ENCODE peak calls at places on chromosomes 1 and 21, in seven cellular contexts. One of them, this sample, is unnamed. For H3K9me3, the result is how much of the 10 kb centered on the place peaks cover.

GRCh38 chr1:106536741-106537140 is 519.7 kb upstream of the PRMT6 start:
- DNase-seq in colonic mucosa: no peak
- DNase-seq in tibial artery: no peak
- DNase-seq in RWPE2: no peak
- DNase-seq in Karpas-422: no peak
- DNase-seq in PC-9: no peak
- DNase-seq in uterus: no peak
- DNase-seq in this sample: no peak

GRCh38 chr1:208557695-208558094 is 313.5 kb upstream of the PLXNA2 start:
- DNase-seq in colonic mucosa: no peak
- DNase-seq in tibial artery: no peak
- DNase-seq in RWPE2: no peak
- DNase-seq in Karpas-422: no peak
- DNase-seq in PC-9: no peak
- DNase-seq in uterus: no peak
- DNase-seq in this sample: no peak

GRCh38 chr1:209038735-209039134 is 544.8 kb upstream of the CAMK1G start:
- DNase-seq in colonic mucosa: no peak
- DNase-seq in tibial artery: no peak
- DNase-seq in RWPE2: no peak
- DNase-seq in Karpas-422: no peak
- DNase-seq in PC-9: no peak
- DNase-seq in uterus: no peak
- DNase-seq in this sample: no peak

GRCh38 chr21:44845418-44846200 is 27.7 kb upstream of the SUMO3 start:
- DNase-seq in colonic mucosa: peak
- DNase-seq in tibial artery: peak
- DNase-seq in RWPE2: peak
- DNase-seq in Karpas-422: peak
- DNase-seq in PC-9: peak
- DNase-seq in uterus: peak
- DNase-seq in this sample: no peak

GRCh38 chr1:30469426-30469825 is 254.0 kb downstream of the MATN1 start:
- DNase-seq in colonic mucosa: no peak
- DNase-seq in tibial artery: peak
- DNase-seq in RWPE2: no peak
- DNase-seq in Karpas-422: no peak
- DNase-seq in PC-9: no peak
- DNase-seq in uterus: no peak
- DNase-seq in this sample: no peak

GRCh38 chr21:15159382-15160020 is 94.7 kb upstream of the NRIP1 start:
- DNase-seq in colonic mucosa: no peak
- DNase-seq in tibial artery: no peak
- DNase-seq in RWPE2: no peak
- DNase-seq in Karpas-422: no peak
- DNase-seq in PC-9: no peak
- DNase-seq in uterus: no peak
- DNase-seq in this sample: no peak

GRCh38 chr1:209651148-209651547 is 1.1 kb downstream of the LAMB3 start:
- DNase-seq in colonic mucosa: peak
- DNase-seq in tibial artery: peak
- DNase-seq in RWPE2: no peak
- DNase-seq in Karpas-422: peak
- DNase-seq in PC-9: peak
- DNase-seq in uterus: no peak
- DNase-seq in this sample: peak

GRCh38 chr1:30012455-30013440 is 710.6 kb downstream of the MATN1 start:
- DNase-seq in colonic mucosa: peak
- DNase-seq in tibial artery: peak
- DNase-seq in RWPE2: no peak
- DNase-seq in Karpas-422: no peak
- DNase-seq in PC-9: no peak
- DNase-seq in uterus: no peak
- DNase-seq in this sample: no peak

GRCh38 chr1:33140153-33141149 is 41.4 kb downstream of the TRIM62 start:
- DNase-seq in colonic mucosa: no peak
- DNase-seq in tibial artery: no peak
- DNase-seq in RWPE2: no peak
- DNase-seq in Karpas-422: no peak
- DNase-seq in PC-9: no peak
- DNase-seq in uterus: no peak
- DNase-seq in this sample: peak

GRCh38 chr1:156608981-156609380 is 7.7 kb upstream of the GPATCH4 start:
- DNase-seq in colonic mucosa: peak
- DNase-seq in tibial artery: no peak
- DNase-seq in RWPE2: no peak
- DNase-seq in Karpas-422: peak
- DNase-seq in PC-9: peak
- DNase-seq in uterus: no peak
- DNase-seq in this sample: peak

GRCh38 chr1:227305894-227306626 is 12.2 kb downstream of the CDC42BPA start:
- DNase-seq in colonic mucosa: no peak
- DNase-seq in tibial artery: no peak
- DNase-seq in RWPE2: no peak
- DNase-seq in Karpas-422: no peak
- DNase-seq in PC-9: no peak
- DNase-seq in uterus: no peak
- DNase-seq in this sample: no peak

GRCh38 chr1:21818661-21819060 is 6.6 kb downstream of the LDLRAD2 start:
- DNase-seq in colonic mucosa: peak
- DNase-seq in tibial artery: no peak
- DNase-seq in RWPE2: no peak
- DNase-seq in Karpas-422: peak
- DNase-seq in PC-9: no peak
- DNase-seq in uterus: no peak
- DNase-seq in this sample: peak

GRCh38 chr1:125080077-125080476 is 3895.3 kb downstream of the SRGAP2C start:
- DNase-seq in colonic mucosa: no peak
- DNase-seq in tibial artery: no peak
- DNase-seq in RWPE2: no peak
- DNase-seq in Karpas-422: no peak
- DNase-seq in PC-9: no peak
- DNase-seq in uterus: no peak
- DNase-seq in this sample: no peak
- H3K9me3 ChIP-seq in colonic mucosa: under half
- H3K9me3 ChIP-seq in tibial artery: under half
- H3K9me3 ChIP-seq in RWPE2: under half
- H3K9me3 ChIP-seq in Karpas-422: half or more
- H3K9me3 ChIP-seq in PC-9: under half
- H3K9me3 ChIP-seq in uterus: under half
- H3K9me3 ChIP-seq in this sample: under half

GRCh38 chr1:36109041-36109679 is 15.9 kb downstream of the COL8A2 start:
- DNase-seq in colonic mucosa: no peak
- DNase-seq in tibial artery: no peak
- DNase-seq in RWPE2: no peak
- DNase-seq in Karpas-422: no peak
- DNase-seq in PC-9: peak
- DNase-seq in uterus: no peak
- DNase-seq in this sample: peak
- H3K27ac ChIP-seq in colonic mucosa: no peak
- H3K27ac ChIP-seq in tibial artery: no peak
- H3K27ac ChIP-seq in RWPE2: peak
- H3K27ac ChIP-seq in Karpas-422: no peak
- H3K27ac ChIP-seq in PC-9: no peak
- H3K27ac ChIP-seq in uterus: no peak
- H3K27ac ChIP-seq in this sample: peak

GRCh38 chr1:87683557-87683956 is 354.9 kb downstream of the LMO4 start:
- DNase-seq in colonic mucosa: no peak
- DNase-seq in tibial artery: no peak
- DNase-seq in RWPE2: no peak
- DNase-seq in Karpas-422: no peak
- DNase-seq in PC-9: no peak
- DNase-seq in uterus: no peak
- DNase-seq in this sample: peak
- H3K4me3 ChIP-seq in colonic mucosa: no peak
- H3K4me3 ChIP-seq in tibial artery: peak
- H3K4me3 ChIP-seq in RWPE2: peak
- H3K4me3 ChIP-seq in Karpas-422: no peak
- H3K4me3 ChIP-seq in PC-9: no peak
- H3K4me3 ChIP-seq in uterus: peak
- H3K4me3 ChIP-seq in this sample: peak

DNA sequence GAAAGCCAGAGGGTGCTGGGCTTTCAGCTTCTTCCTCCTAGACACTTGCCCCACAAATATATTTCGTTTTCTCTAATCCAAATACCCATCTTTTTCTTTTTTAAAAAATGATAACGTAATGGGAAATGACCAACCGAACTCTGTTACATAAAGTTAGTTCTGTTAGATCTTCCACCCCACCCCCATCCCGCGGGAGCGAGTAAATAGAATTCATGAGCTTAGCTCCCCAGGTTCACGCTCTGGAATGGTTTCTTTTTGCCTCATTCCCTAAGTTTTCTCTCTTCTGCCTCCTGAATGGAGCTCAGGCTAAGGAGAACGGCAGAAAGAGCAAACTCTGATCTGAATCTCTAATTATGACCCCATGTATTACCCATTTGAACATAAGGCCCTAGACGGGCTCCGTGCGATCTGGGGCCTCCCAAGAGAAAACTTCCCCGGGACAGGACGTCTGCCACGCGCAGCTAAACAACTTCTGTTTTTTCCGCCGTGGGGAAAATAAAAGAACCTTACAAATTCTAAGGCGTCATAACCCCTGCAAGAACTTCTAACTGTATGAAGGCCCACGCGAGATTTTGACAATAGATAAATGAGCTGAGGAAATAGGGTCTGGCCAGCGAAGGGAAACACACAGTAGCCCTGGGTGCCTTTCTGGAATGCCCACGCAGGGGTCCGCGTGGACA is 2.4 kb downstream of the TBX15 start:
- DNase-seq in colonic mucosa: no peak
- DNase-seq in tibial artery: peak
- DNase-seq in RWPE2: no peak
- DNase-seq in Karpas-422: no peak
- DNase-seq in PC-9: no peak
- DNase-seq in uterus: no peak
- DNase-seq in this sample: peak
- H3K9me3 ChIP-seq in colonic mucosa: under half
- H3K9me3 ChIP-seq in tibial artery: under half
- H3K9me3 ChIP-seq in RWPE2: under half
- H3K9me3 ChIP-seq in Karpas-422: under half
- H3K9me3 ChIP-seq in PC-9: under half
- H3K9me3 ChIP-seq in uterus: under half
- H3K9me3 ChIP-seq in this sample: under half

GRCh38 chr1:41860771-41861170 is 58.0 kb downstream of the HIVEP3 start:
- DNase-seq in colonic mucosa: no peak
- DNase-seq in tibial artery: no peak
- DNase-seq in RWPE2: no peak
- DNase-seq in Karpas-422: no peak
- DNase-seq in PC-9: no peak
- DNase-seq in uterus: no peak
- DNase-seq in this sample: no peak
- H3K27ac ChIP-seq in colonic mucosa: no peak
- H3K27ac ChIP-seq in tibial artery: no peak
- H3K27ac ChIP-seq in RWPE2: peak
- H3K27ac ChIP-seq in Karpas-422: no peak
- H3K27ac ChIP-seq in PC-9: peak
- H3K27ac ChIP-seq in uterus: no peak
- H3K27ac ChIP-seq in this sample: no peak

GRCh38 chr1:51423098-51423821 is 92.9 kb upstream of the TTC39A start:
- DNase-seq in colonic mucosa: no peak
- DNase-seq in tibial artery: no peak
- DNase-seq in RWPE2: no peak
- DNase-seq in Karpas-422: no peak
- DNase-seq in PC-9: no peak
- DNase-seq in uterus: no peak
- DNase-seq in this sample: no peak
- H3K4me3 ChIP-seq in colonic mucosa: no peak
- H3K4me3 ChIP-seq in tibial artery: no peak
- H3K4me3 ChIP-seq in RWPE2: no peak
- H3K4me3 ChIP-seq in Karpas-422: no peak
- H3K4me3 ChIP-seq in PC-9: no peak
- H3K4me3 ChIP-seq in uterus: no peak
- H3K4me3 ChIP-seq in this sample: no peak

GRCh38 chr1:247037483-247038320 is 29.8 kb upstream of the ZNF695 start:
- DNase-seq in colonic mucosa: no peak
- DNase-seq in tibial artery: no peak
- DNase-seq in RWPE2: no peak
- DNase-seq in Karpas-422: no peak
- DNase-seq in PC-9: no peak
- DNase-seq in uterus: no peak
- DNase-seq in this sample: no peak
- H3K9me3 ChIP-seq in colonic mucosa: under half
- H3K9me3 ChIP-seq in tibial artery: half or more
- H3K9me3 ChIP-seq in RWPE2: under half
- H3K9me3 ChIP-seq in Karpas-422: half or more
- H3K9me3 ChIP-seq in PC-9: under half
- H3K9me3 ChIP-seq in uterus: under half
- H3K9me3 ChIP-seq in this sample: under half